ENCODE peak calls at places on chromosomes 2 and 18, in five cellular contexts. N is renal cortical epithelial cell, L is activated gamma-delta T cell treated with Interleukin-2 at 50 U/mL for 16 hours, Z is SK-MEL-5, E is COR-L47. K is an unnamed sample.

GRCh38 chr2:229270551-229271410 is at the start of gene PID1:
- DNase-seq in N (no peak), L (no peak), Z (peak), E (peak), K (peak)

GRCh38 chr2:10437806-10438205 is 10.3 kb downstream of the ODC1 start:
- DNase-seq in N (no peak), L (no peak), Z (no peak), E (no peak), K (no peak)

GRCh38 chr2:26870585-26871095 is 22.7 kb downstream of the DPYSL5 start:
- DNase-seq in N (peak), L (no peak), Z (no peak), E (no peak), K (no peak)

GRCh38 chr2:108852375-108852774 is 65.8 kb downstream of the CCDC138 start:
- DNase-seq in N (no peak), L (no peak), Z (no peak), E (no peak), K (no peak)

GRCh38 chr2:8529706-8530277 is 152.1 kb upstream of the ID2 start:
- DNase-seq in N (no peak), L (no peak), Z (no peak), E (no peak), K (no peak)

GRCh38 chr2:229050063-229050635 is 220.9 kb downstream of the PID1 start:
- DNase-seq in N (no peak), L (no peak), Z (no peak), E (no peak), K (no peak)

GRCh38 chr2:225615514-225615913 is 216.0 kb downstream of the NYAP2 start:
- DNase-seq in N (no peak), L (no peak), Z (no peak), E (no peak), K (no peak)

GRCh38 chr18:48167901-48168300 is 237.4 kb upstream of the SMAD2 start:
- DNase-seq in N (no peak), L (no peak), Z (no peak), E (no peak), K (no peak)

GRCh38 chr2:8536686-8537571 is 144.9 kb upstream of the ID2 start:
- DNase-seq in N (no peak), L (no peak), Z (no peak), E (no peak), K (peak)

GRCh38 chr2:132715554-132715953 is 45.5 kb upstream of the LYPD1 start:
- DNase-seq in N (no peak), L (no peak), Z (no peak), E (no peak), K (no peak)

GRCh38 chr2:18156421-18156820 is 278.0 kb downstream of the KCNS3 start:
- DNase-seq in N (no peak), L (no peak), Z (peak), E (no peak), K (no peak)

GRCh38 chr2:235773188-235773928 is 279.5 kb downstream of the AGAP1 start:
- DNase-seq in N (no peak), L (no peak), Z (peak), E (no peak), K (no peak)

GRCh38 chr2:156602552-156602933 is 166.4 kb downstream of the GPD2 start:
- DNase-seq in N (no peak), L (no peak), Z (peak), E (no peak), K (no peak)

GRCh38 chr2:60028819-60029218 is 524.6 kb downstream of the BCL11A start:
- DNase-seq in N (peak), L (no peak), Z (no peak), E (no peak), K (no peak)

GRCh38 chr18:47265197-47265596 is 13.7 kb upstream of the SKOR2 start:
- DNase-seq in N (peak), L (no peak), Z (no peak), E (no peak), K (no peak)

GRCh38 chr2:73902284-73902683 is 9.5 kb downstream of the ACTG2 start:
- DNase-seq in N (no peak), L (no peak), Z (no peak), E (no peak), K (no peak)

GRCh38 chr2:38147333-38148121 is 71.6 kb upstream of the CYP1B1 start:
- DNase-seq in N (no peak), L (no peak), Z (no peak), E (no peak), K (no peak)

GRCh38 chr18:28189400-28190239 is 12.7 kb upstream of the CDH2 start:
- DNase-seq in N (peak), L (peak), Z (peak), E (no peak), K (no peak)

GRCh38 chr2:60536716-60537115 is 16.7 kb downstream of the BCL11A start:
- DNase-seq in N (no peak), L (no peak), Z (no peak), E (no peak), K (no peak)

K was measured in left lung.